ENCODE peak calls at places on chromosomes 6 and 20, in seven cellular contexts. One of them, this sample, is unnamed.

GRCh38 chr6:37631295-37631694 is 66.4 kb downstream of the MDGA1 start:
- DNase-seq in sciatic nerve: no peak
- DNase-seq in effector CD4-positive, alpha-beta T cell: no peak
- DNase-seq in CD4-positive, alpha-beta T cell: no peak
- DNase-seq in HCEC 1CT: no peak
- DNase-seq in GM10248: no peak
- DNase-seq in SW 1271: no peak
- DNase-seq in this sample: no peak

GRCh38 chr20:62010551-62011402 is 54.9 kb downstream of the TAF4 start:
- DNase-seq in HCEC 1CT: peak; percentile 30
- DNase-seq in CD4-positive, alpha-beta T cell: peak; percentile 64
- DNase-seq in effector CD4-positive, alpha-beta T cell: peak; percentile 63
- DNase-seq in SW 1271: peak; percentile 38
- DNase-seq in sciatic nerve: no peak
- DNase-seq in GM10248: peak; percentile 80
- DNase-seq in this sample: no peak

GRCh38 chr20:36252511-36252910 is 16.2 kb downstream of the AAR2 start:
- DNase-seq in sciatic nerve: no peak
- DNase-seq in SW 1271: no peak
- DNase-seq in effector CD4-positive, alpha-beta T cell: no peak
- DNase-seq in CD4-positive, alpha-beta T cell: no peak
- DNase-seq in GM10248: no peak
- DNase-seq in HCEC 1CT: no peak
- DNase-seq in this sample: no peak

GRCh38 chr20:32366380-32366779 is 8.2 kb downstream of the ASXL1 start:
- DNase-seq in HCEC 1CT: no peak
- DNase-seq in SW 1271: no peak
- DNase-seq in sciatic nerve: no peak
- DNase-seq in CD4-positive, alpha-beta T cell: no peak
- DNase-seq in GM10248: no peak
- DNase-seq in effector CD4-positive, alpha-beta T cell: no peak
- DNase-seq in this sample: no peak

GRCh38 chr6:3405679-3406078 is 51.2 kb downstream of the SLC22A23 start:
- DNase-seq in HCEC 1CT: no peak
- DNase-seq in CD4-positive, alpha-beta T cell: no peak
- DNase-seq in SW 1271: no peak
- DNase-seq in GM10248: no peak
- DNase-seq in sciatic nerve: no peak
- DNase-seq in effector CD4-positive, alpha-beta T cell: no peak
- DNase-seq in this sample: no peak

GRCh38 chr6:148980234-148980633 is 233.4 kb downstream of the UST start:
- DNase-seq in GM10248: no peak
- DNase-seq in sciatic nerve: no peak
- DNase-seq in effector CD4-positive, alpha-beta T cell: no peak
- DNase-seq in HCEC 1CT: no peak
- DNase-seq in SW 1271: no peak
- DNase-seq in CD4-positive, alpha-beta T cell: no peak
- DNase-seq in this sample: no peak

GRCh38 chr20:23412026-23412425 is 9.3 kb downstream of the NAPB start:
- DNase-seq in CD4-positive, alpha-beta T cell: no peak
- DNase-seq in GM10248: no peak
- DNase-seq in SW 1271: no peak
- DNase-seq in HCEC 1CT: no peak
- DNase-seq in effector CD4-positive, alpha-beta T cell: no peak
- DNase-seq in sciatic nerve: no peak
- DNase-seq in this sample: no peak

GRCh38 chr6:44096615-44097014 is 30.6 kb downstream of the MRPL14 start:
- DNase-seq in sciatic nerve: peak; percentile 87
- DNase-seq in effector CD4-positive, alpha-beta T cell: peak; percentile 70
- DNase-seq in GM10248: peak; percentile 86
- DNase-seq in SW 1271: peak; percentile 74
- DNase-seq in HCEC 1CT: peak; percentile 57
- DNase-seq in CD4-positive, alpha-beta T cell: peak; percentile 77
- DNase-seq in this sample: peak; percentile 91

GRCh38 chr6:125843593-125843992 is 52.8 kb downstream of the NCOA7 start:
- DNase-seq in effector CD4-positive, alpha-beta T cell: no peak
- DNase-seq in HCEC 1CT: no peak
- DNase-seq in GM10248: no peak
- DNase-seq in sciatic nerve: no peak
- DNase-seq in SW 1271: no peak
- DNase-seq in CD4-positive, alpha-beta T cell: no peak
- DNase-seq in this sample: no peak

GRCh38 chr20:32930701-32931100 is 72.0 kb downstream of the EFCAB8 start:
- DNase-seq in SW 1271: no peak
- DNase-seq in GM10248: no peak
- DNase-seq in sciatic nerve: no peak
- DNase-seq in HCEC 1CT: no peak
- DNase-seq in effector CD4-positive, alpha-beta T cell: no peak
- DNase-seq in CD4-positive, alpha-beta T cell: no peak
- DNase-seq in this sample: no peak

GRCh38 chr20:50728981-50729874 is 2.2 kb upstream of the PARD6B start:
- DNase-seq in CD4-positive, alpha-beta T cell: no peak
- DNase-seq in SW 1271: no peak
- DNase-seq in sciatic nerve: peak; percentile 37
- DNase-seq in HCEC 1CT: peak; percentile 19
- DNase-seq in GM10248: no peak
- DNase-seq in effector CD4-positive, alpha-beta T cell: no peak
- DNase-seq in this sample: no peak

GRCh38 chr20:13297105-13297899 is 76.2 kb downstream of the ISM1 start:
- DNase-seq in effector CD4-positive, alpha-beta T cell: no peak
- DNase-seq in CD4-positive, alpha-beta T cell: no peak
- DNase-seq in SW 1271: no peak
- DNase-seq in sciatic nerve: no peak
- DNase-seq in HCEC 1CT: no peak
- DNase-seq in GM10248: no peak
- DNase-seq in this sample: no peak

GRCh38 chr6:139595183-139595582 is 220.7 kb upstream of the CITED2 start:
- DNase-seq in GM10248: no peak
- DNase-seq in HCEC 1CT: peak; percentile 35
- DNase-seq in CD4-positive, alpha-beta T cell: no peak
- DNase-seq in sciatic nerve: no peak
- DNase-seq in effector CD4-positive, alpha-beta T cell: no peak
- DNase-seq in SW 1271: no peak
- DNase-seq in this sample: no peak

GRCh38 chr6:23180504-23181293 is 611.3 kb downstream of the HDGFL1 start:
- DNase-seq in SW 1271: no peak
- DNase-seq in sciatic nerve: no peak
- DNase-seq in GM10248: no peak
- DNase-seq in HCEC 1CT: peak; percentile 59
- DNase-seq in CD4-positive, alpha-beta T cell: no peak
- DNase-seq in effector CD4-positive, alpha-beta T cell: no peak
- DNase-seq in this sample: peak; percentile 71

GRCh38 chr6:161924516-161925116 is 650.8 kb upstream of the AGPAT4 start:
- DNase-seq in effector CD4-positive, alpha-beta T cell: no peak
- DNase-seq in GM10248: no peak
- DNase-seq in CD4-positive, alpha-beta T cell: no peak
- DNase-seq in HCEC 1CT: no peak
- DNase-seq in sciatic nerve: no peak
- DNase-seq in SW 1271: no peak
- DNase-seq in this sample: no peak

GRCh38 chr20:17501701-17502100 is 29.5 kb downstream of the BFSP1 start:
- DNase-seq in CD4-positive, alpha-beta T cell: no peak
- DNase-seq in effector CD4-positive, alpha-beta T cell: no peak
- DNase-seq in HCEC 1CT: no peak
- DNase-seq in GM10248: no peak
- DNase-seq in sciatic nerve: peak; percentile 45
- DNase-seq in SW 1271: no peak
- DNase-seq in this sample: no peak

GRCh38 chr20:5870462-5871021 is 79.8 kb downstream of the TRMT6 start:
- DNase-seq in effector CD4-positive, alpha-beta T cell: no peak
- DNase-seq in GM10248: no peak
- DNase-seq in sciatic nerve: no peak
- DNase-seq in HCEC 1CT: no peak
- DNase-seq in CD4-positive, alpha-beta T cell: no peak
- DNase-seq in SW 1271: no peak
- DNase-seq in this sample: no peak

GRCh38 chr20:63319164-63320040 is 26.4 kb downstream of the COL20A1 start:
- DNase-seq in GM10248: no peak
- DNase-seq in sciatic nerve: no peak
- DNase-seq in CD4-positive, alpha-beta T cell: no peak
- DNase-seq in HCEC 1CT: no peak
- DNase-seq in SW 1271: no peak
- DNase-seq in effector CD4-positive, alpha-beta T cell: no peak
- DNase-seq in this sample: no peak

GRCh38 chr6:75752365-75752764 is 3.3 kb downstream of the MYO6 start:
- DNase-seq in CD4-positive, alpha-beta T cell: no peak
- DNase-seq in HCEC 1CT: no peak
- DNase-seq in effector CD4-positive, alpha-beta T cell: no peak
- DNase-seq in SW 1271: no peak
- DNase-seq in sciatic nerve: no peak
- DNase-seq in GM10248: no peak
- DNase-seq in this sample: no peak

This sample was measured in spleen.